ENCODE peak calls at places on chromosomes 3 and 15, in four cellular contexts. One of them, this sample, is unnamed.

GRCh38 chr3:141421639-141422319 is 53.5 kb downstream of the ZBTB38 start:
- DNase-seq in SK-N-SH: no peak
- DNase-seq in HepG2: no peak
- DNase-seq in GM12878: no peak
- DNase-seq in this sample: peak

GRCh38 chr15:62619526-62619925 is 423.0 kb upstream of the TPM1 start:
- DNase-seq in SK-N-SH: no peak
- DNase-seq in HepG2: no peak
- DNase-seq in GM12878: no peak
- DNase-seq in this sample: no peak

GRCh38 chr3:183371672-183371968 is 56.8 kb downstream of the MCF2L2 start:
- DNase-seq in SK-N-SH: no peak
- DNase-seq in HepG2: no peak
- DNase-seq in GM12878: no peak
- DNase-seq in this sample: no peak

GRCh38 chr3:150149651-150150051 is 179.0 kb upstream of the PFN2 start:
- DNase-seq in SK-N-SH: no peak
- DNase-seq in HepG2: no peak
- DNase-seq in GM12878: no peak
- DNase-seq in this sample: no peak

GRCh38 chr15:99076109-99076508 is 28.8 kb upstream of the SYNM start:
- DNase-seq in SK-N-SH: no peak
- DNase-seq in HepG2: no peak
- DNase-seq in GM12878: no peak
- DNase-seq in this sample: no peak

GRCh38 chr3:69370156-69370944 is 15.5 kb downstream of the FRMD4B start:
- DNase-seq in SK-N-SH: no peak
- DNase-seq in HepG2: no peak
- DNase-seq in GM12878: no peak
- DNase-seq in this sample: no peak

GRCh38 chr3:184672972-184673875 is 38.6 kb downstream of the MAGEF1 start:
- DNase-seq in SK-N-SH: no peak
- DNase-seq in HepG2: no peak
- DNase-seq in GM12878: no peak
- DNase-seq in this sample: no peak

GRCh38 chr3:107377151-107377550 is at the start of gene CCDC54:
- DNase-seq in SK-N-SH: no peak
- DNase-seq in HepG2: no peak
- DNase-seq in GM12878: no peak
- DNase-seq in this sample: peak

GRCh38 chr3:40386213-40386612 is 771 bp upstream of the ENTPD3 start:
- DNase-seq in SK-N-SH: no peak
- DNase-seq in HepG2: no peak
- DNase-seq in GM12878: no peak
- DNase-seq in this sample: no peak

GRCh38 chr15:69451951-69452701 is 492 bp upstream of the RPLP1 start:
- DNase-seq in SK-N-SH: peak
- DNase-seq in HepG2: peak
- DNase-seq in GM12878: no peak
- DNase-seq in this sample: no peak

GRCh38 chr3:60553144-60553543 is 698.1 kb downstream of the FHIT start:
- DNase-seq in SK-N-SH: no peak
- DNase-seq in HepG2: no peak
- DNase-seq in GM12878: no peak
- DNase-seq in this sample: no peak

GRCh38 chr3:184740509-184741258 is 28.8 kb upstream of the MAGEF1 start:
- DNase-seq in SK-N-SH: no peak
- DNase-seq in HepG2: no peak
- DNase-seq in GM12878: no peak
- DNase-seq in this sample: no peak

GRCh38 chr15:43872416-43873020 is 45.7 kb downstream of the WDR76 start:
- DNase-seq in SK-N-SH: peak
- DNase-seq in HepG2: peak
- DNase-seq in GM12878: peak
- DNase-seq in this sample: peak

GRCh38 chr3:71371282-71371681 is 212.2 kb downstream of the FOXP1 start:
- DNase-seq in SK-N-SH: no peak
- DNase-seq in HepG2: no peak
- DNase-seq in GM12878: no peak
- DNase-seq in this sample: no peak

GRCh38 chr3:52240059-52240885 is 1.3 kb upstream of the TWF2 start:
- DNase-seq in SK-N-SH: peak
- DNase-seq in HepG2: peak
- DNase-seq in GM12878: no peak
- DNase-seq in this sample: no peak

GRCh38 chr3:182739619-182740018 is 53.7 kb upstream of the ATP11B start:
- DNase-seq in SK-N-SH: no peak
- DNase-seq in HepG2: no peak
- DNase-seq in GM12878: no peak
- DNase-seq in this sample: no peak

GRCh38 chr3:50630394-50630793 is 13.4 kb downstream of the MAPKAPK3 start:
- DNase-seq in SK-N-SH: no peak
- DNase-seq in HepG2: no peak
- DNase-seq in GM12878: no peak
- DNase-seq in this sample: no peak

GRCh38 chr3:127056281-127056680 is 73.4 kb downstream of the PLXNA1 start:
- DNase-seq in SK-N-SH: no peak
- DNase-seq in HepG2: no peak
- DNase-seq in GM12878: no peak
- DNase-seq in this sample: no peak

GRCh38 chr3:146968204-146968651 is 363.1 kb upstream of the PLSCR5 start:
- DNase-seq in SK-N-SH: no peak
- DNase-seq in HepG2: no peak
- DNase-seq in GM12878: no peak
- DNase-seq in this sample: no peak

GRCh38 chr15:41401904-41402267 is 410 bp downstream of the NDUFAF1 start:
- DNase-seq in SK-N-SH: no peak
- DNase-seq in HepG2: no peak
- DNase-seq in GM12878: no peak
- DNase-seq in this sample: no peak

GRCh38 chr15:89052474-89052873 is 35.8 kb upstream of the ABHD2 start:
- DNase-seq in SK-N-SH: no peak
- DNase-seq in HepG2: no peak
- DNase-seq in GM12878: no peak
- DNase-seq in this sample: no peak

GRCh38 chr15:76376029-76376428 is 39.5 kb downstream of the ISL2 start:
- DNase-seq in SK-N-SH: no peak
- DNase-seq in HepG2: no peak
- DNase-seq in GM12878: no peak
- DNase-seq in this sample: no peak

GRCh38 chr15:74826372-74826819 is at the start of gene CPLX3:
- DNase-seq in SK-N-SH: peak
- DNase-seq in HepG2: no peak
- DNase-seq in GM12878: no peak
- DNase-seq in this sample: no peak

GRCh38 chr3:161913786-161914389 is 417.3 kb downstream of the OTOL1 start:
- DNase-seq in SK-N-SH: no peak
- DNase-seq in HepG2: peak
- DNase-seq in GM12878: no peak
- DNase-seq in this sample: peak

GRCh38 chr3:120438971-120439370 is 11.8 kb downstream of the FSTL1 start:
- DNase-seq in SK-N-SH: no peak
- DNase-seq in HepG2: no peak
- DNase-seq in GM12878: no peak
- DNase-seq in this sample: no peak

GRCh38 chr15:44450172-44450571 is 22.7 kb downstream of the CTDSPL2 start:
- DNase-seq in SK-N-SH: no peak
- DNase-seq in HepG2: no peak
- DNase-seq in GM12878: no peak
- DNase-seq in this sample: no peak

GRCh38 chr15:100602822-100603393 is 519 bp downstream of the ASB7 start:
- DNase-seq in SK-N-SH: peak
- DNase-seq in HepG2: peak
- DNase-seq in GM12878: peak
- DNase-seq in this sample: peak

GRCh38 chr3:168330983-168331382 is 235.3 kb upstream of the GOLIM4 start:
- DNase-seq in SK-N-SH: no peak
- DNase-seq in HepG2: no peak
- DNase-seq in GM12878: no peak
- DNase-seq in this sample: no peak
- TF ChIP-seq PBX3 in SK-N-SH: no peak
- TF ChIP-seq PBX3 in HepG2: no peak
- TF ChIP-seq PBX3 in GM12878: no peak
- TF ChIP-seq PBX3 in this sample: no peak

GRCh38 chr15:31200735-31201151 is 99.2 kb upstream of the TRPM1 start:
- DNase-seq in SK-N-SH: peak
- DNase-seq in HepG2: peak
- DNase-seq in GM12878: no peak
- DNase-seq in this sample: peak

GRCh38 chr15:31202953-31203352 is 101.4 kb upstream of the TRPM1 start:
- DNase-seq in SK-N-SH: no peak
- DNase-seq in HepG2: no peak
- DNase-seq in GM12878: no peak
- DNase-seq in this sample: no peak

GRCh38 chr15:31193291-31193690 is 91.8 kb upstream of the TRPM1 start:
- DNase-seq in SK-N-SH: no peak
- DNase-seq in HepG2: no peak
- DNase-seq in GM12878: no peak
- DNase-seq in this sample: no peak

DNA sequence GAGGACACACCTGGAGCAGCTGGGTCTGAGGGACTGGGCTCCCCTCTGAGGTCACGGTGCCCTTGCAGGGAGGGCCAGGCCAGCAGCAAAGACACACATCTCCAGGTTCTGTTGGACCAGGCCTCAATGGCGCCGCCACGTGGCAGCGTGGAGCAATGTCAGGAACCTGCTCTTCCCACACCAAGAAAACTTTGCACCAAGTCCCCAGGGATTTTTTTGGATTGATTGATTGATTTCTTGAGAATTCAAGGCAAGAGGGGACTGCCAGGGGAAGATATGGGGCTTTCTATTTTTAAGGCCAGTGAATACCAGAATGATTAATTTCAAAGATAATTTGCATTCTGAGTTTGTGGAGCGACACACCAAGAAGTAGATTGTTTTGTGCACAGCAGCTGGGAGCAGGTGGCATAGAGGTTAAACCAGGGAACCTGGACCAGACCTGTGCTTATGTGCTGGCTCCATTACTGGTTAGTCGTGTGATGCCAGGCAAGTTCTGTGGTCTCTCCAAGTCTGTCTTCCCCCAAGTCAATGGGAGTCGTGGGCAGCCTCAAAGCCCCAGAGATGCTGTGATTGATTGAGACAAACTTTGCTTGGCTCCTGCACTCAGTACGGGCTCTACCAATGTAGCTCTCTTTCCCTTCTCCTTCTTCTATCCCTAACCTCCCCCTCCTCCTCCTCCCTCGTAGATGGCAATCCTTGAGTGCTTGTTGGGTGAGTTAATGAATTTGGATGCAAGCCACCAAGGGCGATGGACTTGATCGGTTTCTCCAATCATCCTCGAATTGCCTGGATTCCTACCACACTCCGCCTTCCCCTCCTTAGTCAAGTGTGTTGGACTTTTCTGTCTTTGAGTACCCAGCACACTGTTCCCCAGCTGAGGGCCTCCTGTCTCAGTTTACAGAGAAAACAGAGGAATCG is 96.2 kb upstream of the TRPM1 start:
- DNase-seq in SK-N-SH: peak
- DNase-seq in HepG2: peak
- DNase-seq in GM12878: peak
- DNase-seq in this sample: peak
- TF ChIP-seq PBX3 in SK-N-SH: no peak
- TF ChIP-seq PBX3 in HepG2: no peak
- TF ChIP-seq PBX3 in GM12878: peak
- TF ChIP-seq PBX3 in this sample: no peak

GRCh38 chr15:67124911-67125588 is 59.6 kb downstream of the SMAD3 start:
- DNase-seq in SK-N-SH: no peak
- DNase-seq in HepG2: no peak
- DNase-seq in GM12878: no peak
- DNase-seq in this sample: peak

GRCh38 chr15:67124111-67124510 is 58.7 kb downstream of the SMAD3 start:
- DNase-seq in SK-N-SH: no peak
- DNase-seq in HepG2: no peak
- DNase-seq in GM12878: no peak
- DNase-seq in this sample: no peak

GRCh38 chr15:67126551-67127333 is 61.3 kb downstream of the SMAD3 start:
- DNase-seq in SK-N-SH: no peak
- DNase-seq in HepG2: peak
- DNase-seq in GM12878: no peak
- DNase-seq in this sample: no peak

GRCh38 chr15:67127334-67127664 is 61.9 kb downstream of the SMAD3 start:
- DNase-seq in SK-N-SH: no peak
- DNase-seq in HepG2: no peak
- DNase-seq in GM12878: no peak
- DNase-seq in this sample: peak

GRCh38 chr15:67125589-67126502 is 60.4 kb downstream of the SMAD3 start:
- DNase-seq in SK-N-SH: no peak
- DNase-seq in HepG2: no peak
- DNase-seq in GM12878: no peak
- DNase-seq in this sample: peak
- TF ChIP-seq PBX3 in SK-N-SH: peak
- TF ChIP-seq PBX3 in HepG2: no peak
- TF ChIP-seq PBX3 in GM12878: no peak
- TF ChIP-seq PBX3 in this sample: peak

DNA sequence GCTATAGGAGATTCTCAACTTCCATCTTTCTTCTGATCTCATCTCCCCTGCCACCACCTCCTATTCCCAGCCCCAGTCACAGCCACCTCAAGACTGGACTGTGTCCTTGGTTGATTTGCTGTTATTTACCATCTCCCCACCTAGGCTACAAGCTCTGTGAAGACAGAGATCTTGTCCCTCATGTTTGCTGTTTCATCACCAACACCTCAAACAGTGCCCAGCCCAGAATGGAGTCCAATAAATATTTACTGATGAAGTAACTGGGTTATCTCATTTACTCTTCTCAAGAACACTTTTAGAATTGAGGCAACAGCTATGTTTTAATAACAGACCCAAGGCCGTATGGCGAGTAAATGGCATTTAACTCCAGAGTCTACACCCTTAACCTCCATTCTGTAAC is 29.1 kb upstream of the ARHGEF3 start:
- DNase-seq in SK-N-SH: no peak
- DNase-seq in HepG2: peak
- DNase-seq in GM12878: no peak
- DNase-seq in this sample: no peak
- TF ChIP-seq PBX3 in SK-N-SH: no peak
- TF ChIP-seq PBX3 in HepG2: no peak
- TF ChIP-seq PBX3 in GM12878: no peak
- TF ChIP-seq PBX3 in this sample: no peak

This sample was measured in A549.